ENCODE peak calls at places on chromosomes 1 and 21, in eight cellular contexts. Y is ovary, F is tibial nerve, K is transverse colon, I is K562, H is suprapubic skin, L is stomach, C is HepG2. S is an unnamed sample.

GRCh38 chr1:71028981-71029380 is 18.6 kb downstream of the PTGER3 start:
- DNase-seq in Y (no peak), F (no peak), K (no peak), I (no peak), H (no peak), L (no peak), C (no peak), S (no peak)

GRCh38 chr1:152873495-152873894 is 4.6 kb upstream of the SMCP start:
- DNase-seq in Y (no peak), F (no peak), K (no peak), I (no peak), H (no peak), L (no peak), C (no peak), S (no peak)

GRCh38 chr1:166972827-166973226 is 2.5 kb downstream of the ILDR2 start:
- DNase-seq in Y (no peak), F (no peak), K (no peak), I (no peak), H (no peak), L (no peak), C (no peak), S (no peak)

GRCh38 chr1:54973205-54973921 is 7.1 kb upstream of the TMEM61 start:
- DNase-seq in Y (no peak), F (peak), K (no peak), I (no peak), H (peak), L (peak), C (peak), S (no peak)

GRCh38 chr1:226920446-226920894 is 19.6 kb upstream of the COQ8A start:
- DNase-seq in Y (peak), F (no peak), K (no peak), I (no peak), H (no peak), L (peak), C (peak), S (no peak)

GRCh38 chr1:248858096-248858890 is 592 bp downstream of the ZNF692 start:
- DNase-seq in Y (peak), F (peak), K (peak), I (peak), H (no peak), L (peak), C (peak), S (peak)

GRCh38 chr1:34547043-34547674 is 207.7 kb upstream of the GJB5 start:
- DNase-seq in Y (no peak), F (no peak), K (no peak), I (no peak), H (no peak), L (no peak), C (peak), S (no peak)

GRCh38 chr21:20276377-20276776 is 721.8 kb upstream of the NCAM2 start:
- DNase-seq in Y (no peak), F (no peak), K (no peak), I (no peak), H (no peak), L (no peak), C (no peak), S (no peak)

GRCh38 chr1:60890664-60891063 is 191.7 kb upstream of the NFIA start:
- DNase-seq in Y (no peak), F (no peak), K (no peak), I (no peak), H (no peak), L (no peak), C (no peak), S (no peak)

GRCh38 chr1:235831148-235831547 is 35.6 kb downstream of the LYST start:
- DNase-seq in Y (no peak), F (no peak), K (no peak), I (no peak), H (no peak), L (no peak), C (no peak), S (no peak)

GRCh38 chr1:175894543-175894942 is 151.1 kb upstream of the TNR start:
- DNase-seq in Y (no peak), F (no peak), K (no peak), I (no peak), H (no peak), L (no peak), C (no peak), S (no peak)

DNA sequence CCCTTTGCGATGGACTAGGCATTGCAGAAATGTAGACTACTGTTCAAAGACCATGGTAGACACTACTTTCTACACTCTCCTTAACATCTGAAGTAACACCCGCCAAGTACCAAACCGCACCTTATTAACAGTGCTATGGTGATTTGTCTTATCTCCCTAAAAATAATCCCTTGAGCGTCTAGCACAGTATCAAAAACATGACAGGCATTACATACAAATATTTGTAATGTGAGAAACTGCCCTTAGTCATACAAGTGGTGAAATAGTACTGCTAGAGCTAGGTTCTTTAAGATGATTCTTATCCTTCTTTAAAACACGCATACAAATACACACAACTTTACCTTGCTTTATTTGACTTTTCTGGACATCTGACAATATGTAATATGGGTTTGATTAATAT is 27.2 kb downstream of the PUM1 start:
- DNase-seq in Y (no peak), F (no peak), K (no peak), I (no peak), H (no peak), L (no peak), C (no peak), S (no peak)
- TF ChIP-seq EP300 in Y (no peak), F (no peak), K (no peak), I (no peak), H (no peak), L (no peak), C (no peak), S (no peak)

GRCh38 chr21:35861656-35862055 is 198.7 kb downstream of the SETD4 start:
- DNase-seq in Y (no peak), F (no peak), K (no peak), I (no peak), H (no peak), L (no peak), C (no peak), S (no peak)
- TF ChIP-seq EP300 in Y (no peak), F (no peak), K (no peak), I (no peak), H (no peak), L (no peak), C (no peak), S (no peak)

DNA sequence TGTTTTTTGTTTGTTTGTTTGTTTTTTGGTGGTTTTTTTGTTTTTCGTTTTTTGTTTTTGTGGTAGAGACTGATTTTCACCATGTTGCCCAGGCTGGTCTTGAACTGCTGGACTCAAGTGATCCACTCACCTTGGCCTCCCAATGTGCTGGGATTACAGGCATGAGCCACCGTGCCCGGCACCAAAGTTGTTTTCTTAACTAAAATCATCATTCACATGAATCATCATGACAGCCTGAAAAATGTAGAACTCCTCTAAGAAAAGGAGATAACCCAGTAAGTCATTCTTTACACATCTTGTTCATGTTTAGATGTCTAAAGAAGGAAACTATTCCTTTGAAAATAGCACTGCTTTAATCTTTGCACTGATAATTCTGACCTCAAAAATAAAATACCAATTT is 37.5 kb downstream of the DISP1 start:
- DNase-seq in Y (no peak), F (no peak), K (no peak), I (no peak), H (no peak), L (no peak), C (no peak), S (no peak)
- TF ChIP-seq EP300 in Y (no peak), F (no peak), K (no peak), I (no peak), H (no peak), L (no peak), C (no peak), S (no peak)

DNA sequence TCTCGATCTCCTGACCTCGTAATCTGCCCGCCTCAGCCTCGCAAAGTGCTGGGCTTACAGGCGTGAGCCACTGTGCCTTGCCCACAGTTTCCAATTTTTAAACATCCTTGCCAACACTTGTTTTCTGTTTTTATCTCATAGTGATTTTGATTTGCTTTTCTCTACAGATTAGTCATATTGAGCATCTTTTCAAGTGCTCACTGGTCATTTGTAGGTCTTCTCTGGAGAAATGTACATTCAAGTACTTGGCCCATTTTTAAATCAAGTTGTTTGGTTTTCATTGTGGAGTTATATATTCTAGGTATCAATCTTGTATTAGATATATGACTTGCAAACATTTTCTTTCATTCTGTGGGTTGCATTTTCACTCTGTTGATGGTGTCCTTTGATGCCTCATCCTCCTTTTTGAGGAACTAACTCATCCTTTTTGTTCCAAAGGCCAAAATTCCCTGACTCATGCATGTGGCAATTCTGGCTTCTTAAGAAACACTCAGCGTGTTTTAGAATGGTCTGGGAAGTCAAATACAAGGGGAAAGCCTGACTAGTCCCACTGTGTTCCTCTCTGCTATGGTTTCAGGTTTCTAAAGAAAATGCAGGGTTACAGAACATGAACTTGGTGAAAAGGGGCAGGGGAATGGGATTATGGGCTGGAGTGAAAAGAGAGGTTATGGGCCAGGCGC is 37.3 kb downstream of the PTAFR start:
- DNase-seq in Y (no peak), F (peak), K (no peak), I (no peak), H (no peak), L (no peak), C (no peak), S (no peak)
- TF ChIP-seq EP300 in Y (no peak), F (peak), K (no peak), I (no peak), H (no peak), L (no peak), C (no peak), S (no peak)

DNA sequence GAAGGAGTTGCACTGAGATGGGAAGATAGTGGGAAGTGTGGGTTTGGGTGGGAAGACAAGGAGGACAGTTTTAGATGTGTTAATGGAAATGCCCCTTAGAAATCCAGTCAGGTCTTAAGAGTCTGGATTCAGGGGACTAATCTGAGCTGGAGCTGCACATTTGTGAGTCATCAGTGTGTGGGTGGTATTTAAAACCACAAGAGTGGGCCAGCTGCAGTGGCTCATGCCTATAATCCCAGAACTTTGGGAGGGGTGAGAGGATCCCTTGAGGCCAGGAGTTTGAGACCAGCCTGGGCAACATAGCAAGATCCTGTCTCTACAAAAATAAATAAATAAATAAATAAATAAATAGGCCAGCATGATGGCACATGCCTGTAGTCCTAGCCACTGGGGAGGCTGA is 40.9 kb upstream of the SLC6A9 start:
- DNase-seq in Y (no peak), F (no peak), K (no peak), I (peak), H (no peak), L (no peak), C (no peak), S (no peak)
- TF ChIP-seq EP300 in Y (no peak), F (no peak), K (no peak), I (no peak), H (no peak), L (no peak), C (no peak), S (no peak)

GRCh38 chr1:211472724-211473123 is 19.2 kb downstream of the RD3 start:
- DNase-seq in Y (no peak), F (no peak), K (no peak), I (peak), H (no peak), L (no peak), C (no peak), S (no peak)

GRCh38 chr1:211473823-211474222 is 18.1 kb downstream of the RD3 start:
- DNase-seq in Y (no peak), F (no peak), K (no peak), I (peak), H (no peak), L (no peak), C (no peak), S (no peak)

GRCh38 chr1:211469938-211470529 is 21.9 kb downstream of the RD3 start:
- DNase-seq in Y (peak), F (peak), K (peak), I (peak), H (peak), L (peak), C (peak), S (peak)

GRCh38 chr1:211469113-211469512 is 22.8 kb downstream of the RD3 start:
- DNase-seq in Y (no peak), F (no peak), K (no peak), I (no peak), H (no peak), L (no peak), C (no peak), S (no peak)

DNA sequence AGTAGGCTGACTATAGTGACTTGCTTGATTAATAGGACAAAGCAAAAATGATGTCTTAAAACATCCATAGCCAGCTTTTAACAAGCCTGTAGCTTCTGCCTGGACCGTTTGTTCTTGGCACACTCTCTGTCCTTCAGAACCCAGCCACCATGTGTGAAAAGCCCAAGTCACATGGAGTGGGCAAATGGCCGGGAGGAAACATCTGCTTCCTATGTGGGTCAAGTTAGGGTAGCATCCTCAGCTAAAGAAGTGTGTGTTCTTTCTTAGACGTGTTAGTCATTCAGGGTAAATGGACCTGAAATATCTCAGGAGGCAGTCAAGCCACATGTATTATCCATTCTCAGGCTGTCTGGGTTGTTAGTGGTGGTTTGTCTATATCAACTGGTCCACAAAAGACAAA is 23.4 kb downstream of the RD3 start:
- DNase-seq in Y (no peak), F (peak), K (no peak), I (no peak), H (no peak), L (no peak), C (no peak), S (peak)
- TF ChIP-seq EP300 in Y (no peak), F (peak), K (no peak), I (no peak), H (no peak), L (no peak), C (no peak), S (no peak)

S was measured in sigmoid colon.